ENCODE peak calls at places on chromosomes 6 and 20, in nine cellular contexts. U, Q, S, N, D, L, F, W and H are unnamed samples.

GRCh38 chr6:82363368-82364086 is at the start of gene TPBG:
- DNase-seq in F (peak), L (peak), U (peak), W (peak), D (peak), S (peak), Q (no peak), N (peak), H (peak)

GRCh38 chr6:111802720-111803119 is 70.5 kb downstream of the FYN start:
- DNase-seq in L (no peak), N (no peak), U (no peak), Q (no peak), F (no peak), S (no peak), D (no peak), W (no peak), H (no peak)

GRCh38 chr6:100806280-100806679 is 74.8 kb downstream of the ASCC3 start:
- DNase-seq in W (no peak), L (no peak), N (no peak), S (no peak), D (no peak), Q (no peak), U (no peak), F (no peak), H (peak)

GRCh38 chr6:26457796-26458688 is at the start of gene BTN2A1:
- DNase-seq in L (peak), Q (peak), D (peak), F (peak), W (peak), N (peak), U (peak), S (peak), H (peak)

GRCh38 chr20:57619053-57619831 is 984 bp downstream of the ZBP1 start:
- DNase-seq in W (no peak), F (peak), S (no peak), L (no peak), Q (peak), N (no peak), U (peak), D (peak), H (no peak)

GRCh38 chr6:138493413-138493812 is 5.9 kb downstream of the NHSL1 start:
- DNase-seq in Q (no peak), S (no peak), L (peak), U (no peak), W (no peak), F (no peak), D (no peak), N (no peak), H (peak)

GRCh38 chr20:11453430-11453829 is 464.3 kb upstream of the BTBD3 start:
- DNase-seq in L (no peak), W (peak), U (no peak), F (no peak), D (no peak), Q (no peak), N (no peak), S (no peak), H (peak)

GRCh38 chr6:166173292-166173951 is 5.8 kb upstream of the TBXT start:
- DNase-seq in S (no peak), L (peak), U (no peak), D (no peak), N (no peak), Q (no peak), F (no peak), W (no peak), H (peak)

GRCh38 chr6:168999392-168999791 is 254.3 kb downstream of the THBS2 start:
- DNase-seq in L (no peak), S (no peak), U (no peak), Q (no peak), N (no peak), D (no peak), W (no peak), F (no peak), H (no peak)

GRCh38 chr6:3213334-3213695 is 14.1 kb downstream of the TUBB2B start:
- DNase-seq in F (no peak), L (no peak), S (no peak), D (no peak), W (no peak), Q (no peak), U (no peak), N (no peak), H (no peak)

GRCh38 chr6:112879920-112880413 is 532.8 kb downstream of the RFPL4B start:
- DNase-seq in U (peak), W (no peak), L (peak), N (no peak), Q (no peak), D (peak), S (peak), F (peak), H (no peak)

GRCh38 chr20:41177636-41178035 is 40.3 kb downstream of the PLCG1 start:
- DNase-seq in Q (no peak), D (no peak), L (peak), W (peak), S (no peak), U (no peak), F (peak), N (peak), H (peak)

GRCh38 chr20:30816182-30816645 is 441.2 kb upstream of the DEFB115 start:
- DNase-seq in N (no peak), U (peak), F (peak), D (peak), Q (no peak), S (no peak), L (no peak), W (no peak), H (peak)

GRCh38 chr6:130115036-130115435 is 96.7 kb downstream of the L3MBTL3 start:
- DNase-seq in W (no peak), D (no peak), F (no peak), Q (no peak), N (no peak), L (no peak), U (no peak), S (no peak), H (no peak)

GRCh38 chr6:122692175-122692598 is 82.0 kb downstream of the PKIB start:
- DNase-seq in L (no peak), S (no peak), D (no peak), F (no peak), N (no peak), U (no peak), Q (no peak), W (no peak), H (peak)

GRCh38 chr6:155599571-155599970 is 143.9 kb upstream of the NOX3 start:
- DNase-seq in W (no peak), L (peak), S (no peak), F (no peak), N (no peak), D (no peak), U (no peak), Q (no peak), H (no peak)

GRCh38 chr20:62776692-62777527 is 19.4 kb upstream of the MRGBP start:
- DNase-seq in F (no peak), Q (no peak), N (no peak), W (peak), S (peak), U (peak), D (no peak), L (peak), H (no peak)

GRCh38 chr6:46044876-46045617 is 29.4 kb upstream of the CLIC5 start:
- DNase-seq in Q (no peak), L (peak), D (peak), N (peak), S (no peak), F (peak), W (peak), U (peak), H (peak)

GRCh38 chr6:3770023-3770422 is 18.5 kb upstream of the PXDC1 start:
- DNase-seq in L (no peak), F (no peak), S (no peak), D (no peak), W (no peak), N (no peak), Q (no peak), U (no peak), H (no peak)

GRCh38 chr6:16802071-16802470 is 40.8 kb upstream of the ATXN1 start:
- DNase-seq in N (no peak), D (no peak), Q (no peak), S (no peak), U (no peak), F (no peak), L (no peak), W (peak), H (peak)

GRCh38 chr20:11094711-11095110 is 420.9 kb upstream of the JAG1 start:
- DNase-seq in N (no peak), S (no peak), L (no peak), U (no peak), F (no peak), D (no peak), W (no peak), Q (no peak), H (no peak)

GRCh38 chr20:24633026-24633425 is 163.6 kb downstream of the SYNDIG1 start:
- DNase-seq in L (no peak), W (peak), U (no peak), N (no peak), S (no peak), Q (no peak), D (no peak), F (peak), H (no peak)

GRCh38 chr6:137873273-137873762 is 6.3 kb downstream of the TNFAIP3 start:
- DNase-seq in L (no peak), S (peak), N (peak), D (peak), W (peak), F (no peak), U (peak), Q (no peak), H (peak)

GRCh38 chr6:39075010-39075738 is 26.6 kb downstream of the GLP1R start:
- DNase-seq in Q (no peak), D (no peak), N (no peak), L (no peak), W (no peak), S (no peak), U (no peak), F (no peak), H (no peak)

GRCh38 chr6:50816115-50816675 is 2.5 kb upstream of the TFAP2B start:
- DNase-seq in S (peak), Q (peak), D (peak), W (peak), U (peak), L (peak), F (peak), N (peak), H (peak)
- H3K4me3 ChIP-seq in S (peak), Q (peak), D (peak), W (peak), U (peak), L (no peak), F (peak), N (peak), H (peak)

GRCh38 chr20:53052380-53052779 is 80.2 kb downstream of the TSHZ2 start:
- DNase-seq in D (no peak), S (no peak), L (no peak), Q (no peak), U (no peak), N (no peak), W (no peak), F (no peak), H (no peak)

GRCh38 chr20:53055668-53056067 is 83.5 kb downstream of the TSHZ2 start:
- DNase-seq in Q (no peak), S (no peak), F (no peak), D (no peak), U (no peak), W (no peak), N (no peak), L (no peak), H (no peak)

GRCh38 chr20:53061305-53061704 is 89.1 kb downstream of the TSHZ2 start:
- DNase-seq in W (no peak), U (no peak), S (no peak), F (no peak), L (no peak), D (no peak), Q (no peak), N (no peak), H (no peak)

GRCh38 chr20:53061709-53062108 is 89.6 kb downstream of the TSHZ2 start:
- DNase-seq in W (no peak), D (no peak), F (no peak), U (no peak), N (no peak), L (no peak), S (no peak), Q (no peak), H (no peak)

GRCh38 chr20:53057579-53057978 is 85.4 kb downstream of the TSHZ2 start:
- DNase-seq in F (no peak), Q (no peak), U (no peak), D (no peak), N (no peak), L (no peak), W (no peak), S (no peak), H (no peak)
- H3K4me3 ChIP-seq in F (no peak), Q (no peak), U (no peak), D (no peak), N (no peak), L (no peak), W (no peak), S (no peak), H (no peak)

GRCh38 chr20:61588356-61589054 is 336.4 kb downstream of the CDH4 start:
- DNase-seq in W (peak), F (peak), Q (no peak), D (no peak), N (no peak), S (no peak), U (no peak), L (peak), H (peak)
- H3K4me3 ChIP-seq in W (peak), F (no peak), Q (no peak), D (no peak), N (no peak), S (no peak), U (no peak), L (no peak), H (peak)

DNA sequence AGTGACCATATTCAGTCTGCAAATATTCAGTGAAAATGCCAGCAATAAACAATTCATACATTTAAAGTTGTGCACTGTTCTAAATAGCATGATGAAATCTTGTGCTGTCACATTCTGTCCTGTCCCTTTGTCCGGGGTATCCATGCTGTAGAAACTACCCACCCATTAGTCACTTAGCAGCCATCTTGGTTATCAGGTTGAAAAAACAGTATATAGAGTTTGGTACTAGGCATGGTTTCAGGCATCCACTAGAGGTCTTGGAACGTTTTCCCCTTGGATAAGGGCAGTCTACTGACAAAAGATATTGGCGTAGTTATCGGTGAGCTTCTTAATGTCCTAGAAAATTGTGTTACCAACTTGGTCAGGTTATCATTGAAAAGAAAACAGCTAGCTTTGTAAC is 12.3 kb upstream of the MAP3K7 start:
- DNase-seq in F (no peak), N (no peak), L (no peak), W (no peak), D (no peak), S (no peak), U (no peak), Q (no peak), H (no peak)
- H3K4me3 ChIP-seq in F (no peak), N (no peak), L (no peak), W (no peak), D (no peak), S (no peak), U (no peak), Q (no peak), H (no peak)

GRCh38 chr6:30345852-30346251 is 896 bp downstream of the RPP21 start:
- DNase-seq in S (no peak), D (no peak), L (no peak), W (no peak), U (no peak), F (no peak), N (no peak), Q (no peak), H (no peak)
- H3K4me3 ChIP-seq in S (peak), D (peak), L (no peak), W (peak), U (peak), F (peak), N (peak), Q (peak), H (peak)

GRCh38 chr6:146548898-146549374 is 5.3 kb downstream of the RAB32 start:
- DNase-seq in W (no peak), U (no peak), L (no peak), N (no peak), Q (no peak), D (no peak), S (no peak), F (no peak), H (no peak)
- H3K4me3 ChIP-seq in W (no peak), U (no peak), L (no peak), N (no peak), Q (no peak), D (no peak), S (no peak), F (no peak), H (no peak)

DNA sequence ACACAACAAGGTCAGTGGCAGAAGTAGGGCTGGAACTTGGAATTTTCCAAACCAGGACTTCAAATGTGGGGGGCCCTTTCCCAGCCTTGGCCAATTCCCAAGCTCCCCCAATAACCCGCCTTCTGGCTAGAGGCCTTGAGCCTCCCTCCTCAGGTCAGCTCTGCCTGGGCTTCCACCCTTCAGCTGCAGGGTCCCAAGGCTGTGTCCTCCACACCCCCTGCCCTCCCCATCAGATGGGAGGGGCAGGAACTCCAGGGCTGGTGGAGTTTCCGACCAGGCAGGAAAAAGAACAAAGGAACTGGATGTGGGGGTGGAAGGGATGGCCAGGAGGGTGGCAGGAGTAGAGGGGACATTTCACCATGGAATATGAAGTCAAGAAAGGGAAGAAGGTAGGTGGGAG is at the start of gene CCM2L:
- DNase-seq in D (peak), U (no peak), Q (no peak), W (no peak), L (no peak), S (no peak), N (no peak), F (peak), H (no peak)
- H3K4me3 ChIP-seq in D (peak), U (no peak), Q (no peak), W (no peak), L (no peak), S (no peak), N (no peak), F (peak), H (no peak)

DNA sequence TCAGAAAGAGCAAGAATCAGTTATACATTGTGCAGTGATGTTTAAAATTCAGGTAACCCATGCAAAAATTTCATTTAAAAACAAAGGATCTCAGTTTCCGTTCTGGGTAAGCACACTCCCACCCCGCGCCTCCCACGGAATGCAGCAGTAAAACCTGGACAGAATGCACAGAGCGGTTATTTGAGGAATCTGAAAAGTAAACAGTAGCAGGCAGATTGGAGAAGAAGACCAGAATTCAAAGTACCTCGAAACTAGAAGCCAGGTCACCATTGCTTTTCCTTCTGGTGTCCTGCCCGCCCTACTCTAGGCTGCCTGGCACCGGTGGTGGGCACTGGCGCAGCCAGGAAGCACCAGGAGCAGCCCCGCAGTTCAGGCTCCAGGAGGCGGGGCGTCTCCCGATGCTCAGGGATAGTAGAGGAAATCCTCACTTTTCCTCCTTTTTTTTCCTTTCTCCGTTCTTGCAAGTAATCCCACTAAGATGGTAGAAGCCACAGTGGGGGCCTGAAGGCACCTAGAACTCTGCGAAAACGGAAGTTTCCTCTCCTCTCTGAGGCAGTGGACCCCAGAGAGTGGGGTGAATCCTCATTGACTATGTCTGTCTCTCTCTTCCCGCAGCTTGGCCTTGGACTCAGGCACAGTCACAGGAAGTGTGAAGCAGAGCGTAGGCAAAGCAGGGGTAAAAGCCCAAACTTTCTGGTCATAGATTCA is 28.3 kb downstream of the METTL24 start:
- DNase-seq in N (no peak), L (no peak), F (no peak), S (peak), U (peak), Q (no peak), D (no peak), W (no peak), H (peak)
- H3K4me3 ChIP-seq in N (peak), L (no peak), F (peak), S (peak), U (peak), Q (no peak), D (peak), W (peak), H (peak)

GRCh38 chr20:44648068-44648467 is 3.4 kb downstream of the ADA start:
- DNase-seq in Q (no peak), N (no peak), W (no peak), S (no peak), F (peak), L (no peak), D (no peak), U (no peak), H (no peak)
- H3K4me3 ChIP-seq in Q (no peak), N (no peak), W (no peak), S (no peak), F (no peak), L (no peak), D (no peak), U (no peak), H (no peak)

DNA sequence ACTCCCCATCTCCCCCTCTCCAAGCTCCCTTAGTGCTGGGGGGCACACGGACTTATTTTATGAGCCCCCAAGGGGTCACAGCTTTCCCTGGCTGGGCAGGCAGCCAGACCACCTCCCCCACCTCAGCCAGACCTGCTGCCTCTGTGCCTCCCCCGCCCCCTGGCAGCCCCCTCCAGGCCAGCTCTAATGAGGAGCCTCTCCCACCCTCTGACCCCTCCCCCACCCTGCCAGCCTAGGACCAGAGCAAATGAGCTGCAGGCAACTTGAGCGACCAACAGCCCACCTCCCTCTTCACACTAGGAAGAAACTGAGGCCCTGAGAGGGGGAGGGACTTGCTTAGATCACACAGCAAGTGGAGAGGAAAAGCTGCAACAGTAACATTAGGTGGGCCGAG is 1.9 kb downstream of the GDF5 start:
- DNase-seq in D (no peak), U (no peak), F (no peak), L (no peak), Q (no peak), N (no peak), S (no peak), W (no peak), H (no peak)
- H3K4me3 ChIP-seq in D (no peak), U (no peak), F (no peak), L (no peak), Q (no peak), N (no peak), S (no peak), W (peak), H (peak)